ENCODE peak calls at places on chromosomes 16 and 17, in five cellular contexts. C, D, N, A and Y are unnamed samples.

GRCh38 chr16:19809693-19810092 is 75.0 kb downstream of the GPRC5B start:
- DNase-seq in N (no peak), D (no peak), A (no peak), C (no peak), Y (no peak)

GRCh38 chr17:18332909-18333489 is 17.9 kb downstream of the SMCR8 start:
- DNase-seq in A (peak), C (no peak), N (no peak), D (no peak), Y (no peak)

GRCh38 chr17:39235555-39236221 is 9.9 kb upstream of the STAC2 start:
- DNase-seq in N (peak), A (peak), D (no peak), C (peak), Y (no peak)

GRCh38 chr16:1105888-1106620 is 10.0 kb upstream of the C1QTNF8 start:
- DNase-seq in C (peak), D (no peak), A (peak), N (peak), Y (peak)

GRCh38 chr17:28727727-28728363 is 743 bp upstream of the NEK8 start:
- DNase-seq in A (peak), D (no peak), N (peak), C (peak), Y (no peak)

GRCh38 chr17:83144421-83145357 is 65.3 kb downstream of the METRNL start:
- DNase-seq in C (no peak), N (no peak), A (peak), D (peak), Y (no peak)

GRCh38 chr16:51147776-51148673 is 3.0 kb downstream of the SALL1 start:
- DNase-seq in A (no peak), C (no peak), D (no peak), N (no peak), Y (no peak)

GRCh38 chr17:61723183-61723582 is 132.2 kb upstream of the NACA2 start:
- DNase-seq in A (no peak), N (no peak), C (no peak), D (no peak), Y (no peak)

GRCh38 chr17:44345497-44346026 is 460 bp downstream of the GRN start:
- DNase-seq in D (no peak), C (no peak), A (peak), N (no peak), Y (no peak)

GRCh38 chr16:64626771-64627170 is 495.1 kb downstream of the CDH11 start:
- DNase-seq in A (no peak), N (no peak), C (no peak), D (no peak), Y (no peak)